ENCODE peak calls at places on chromosomes 1 and 21, in four cellular contexts. O, W, P and A are unnamed samples.
A peak's percentile ranks its signal among the peaks of the same experiment; 100 is the strongest.

GRCh38 chr1:234111458-234112142 is 207.1 kb downstream of the SLC35F3 start:
- DNase-seq in O (peak; percentile 23), P (peak; percentile 76), W (peak; percentile 17), A (peak; percentile 72)

GRCh38 chr1:235984041-235984820 is 80.7 kb downstream of the NID1 start:
- DNase-seq in P (no peak), W (peak; percentile 85), O (no peak), A (no peak)

GRCh38 chr1:162292422-162292849 is 84.2 kb downstream of the SPATA46 start:
- DNase-seq in O (no peak), P (no peak), W (peak; percentile 36), A (no peak)

GRCh38 chr1:162042361-162042760 is 18.7 kb upstream of the OLFML2B start:
- DNase-seq in O (no peak), P (no peak), W (no peak), A (no peak)

GRCh38 chr1:231613419-231614349 is 12.9 kb upstream of the DISC1 start:
- DNase-seq in P (no peak), O (no peak), W (no peak), A (no peak)

GRCh38 chr1:18446751-18447150 is 34.0 kb upstream of the KLHDC7A start:
- DNase-seq in P (no peak), O (no peak), W (no peak), A (no peak)

GRCh38 chr1:62312698-62313097 is 6.5 kb downstream of the KANK4 start:
- DNase-seq in W (no peak), O (no peak), P (no peak), A (no peak)

GRCh38 chr1:41539999-41540398 is 55.5 kb upstream of the EDN2 start:
- DNase-seq in O (peak; percentile 3), P (no peak), W (no peak), A (no peak)

GRCh38 chr1:19682257-19682656 is 17.6 kb downstream of the HTR6 start:
- DNase-seq in P (no peak), W (peak; percentile 79), O (no peak), A (no peak)

GRCh38 chr1:70205076-70205436 is 323 bp downstream of the LRRC40 start:
- DNase-seq in O (no peak), W (no peak), P (no peak), A (no peak)

GRCh38 chr21:17901458-17902092 is 82.4 kb upstream of the C21orf91 start:
- DNase-seq in P (no peak), W (no peak), O (no peak), A (no peak)

GRCh38 chr1:225919906-225920305 is 4.1 kb downstream of the PYCR2 start:
- DNase-seq in O (peak; percentile 70), W (peak; percentile 94), P (no peak), A (no peak)

GRCh38 chr1:101081496-101082282 is 56.1 kb upstream of the DPH5 start:
- DNase-seq in P (no peak), W (no peak), O (no peak), A (no peak)

GRCh38 chr1:150551784-150552691 is 2.8 kb downstream of the ADAMTSL4 start:
- DNase-seq in W (peak; percentile 98), P (no peak), O (peak; percentile 82), A (no peak)

GRCh38 chr1:58590019-58590418 is 13.0 kb upstream of the TACSTD2 start:
- DNase-seq in P (no peak), O (no peak), W (no peak), A (no peak)

GRCh38 chr1:168368131-168368530 is 87.5 kb downstream of the TBX19 start:
- DNase-seq in W (no peak), O (no peak), P (no peak), A (no peak)

GRCh38 chr1:71521655-71522264 is 440.9 kb upstream of the ZRANB2 start:
- DNase-seq in P (peak; percentile 23), O (peak; percentile 11), W (peak; percentile 76), A (peak; percentile 47)

GRCh38 chr1:39501666-39502065 is 10.2 kb downstream of the BMP8A start:
- DNase-seq in O (no peak), W (peak; percentile 72), P (no peak), A (no peak)

GRCh38 chr1:183910780-183911179 is 105.9 kb downstream of the RGL1 start:
- DNase-seq in O (no peak), P (no peak), W (peak; percentile 30), A (no peak)

GRCh38 chr1:91651671-91652071 is 151.0 kb downstream of the CDC7 start:
- DNase-seq in P (peak; percentile 17), O (peak; percentile 63), W (peak; percentile 82), A (no peak)

GRCh38 chr1:178923512-178923911 is 52.6 kb upstream of the ANGPTL1 start:
- DNase-seq in O (no peak), P (no peak), W (no peak), A (no peak)

GRCh38 chr1:186953876-186954275 is 125.1 kb downstream of the PLA2G4A start:
- DNase-seq in P (no peak), O (no peak), W (no peak), A (no peak)

GRCh38 chr1:51693420-51694144 is 76.7 kb downstream of the OSBPL9 start:
- DNase-seq in W (peak; percentile 34), P (no peak), O (no peak), A (no peak)

GRCh38 chr21:15289896-15290841 is 225.4 kb upstream of the NRIP1 start:
- DNase-seq in O (no peak), P (peak; percentile 88), W (no peak), A (peak; percentile 63)

GRCh38 chr1:114758251-114758832 is 558 bp upstream of the CSDE1 start:
- DNase-seq in P (no peak), W (peak; percentile 23), O (no peak), A (no peak)

GRCh38 chr1:47568763-47569162 is 130.9 kb downstream of the FOXD2 start:
- DNase-seq in O (no peak), P (no peak), W (no peak), A (no peak)

GRCh38 chr1:56355422-56355821 is 223.9 kb downstream of the PLPP3 start:
- DNase-seq in O (no peak), P (no peak), W (no peak), A (no peak)

GRCh38 chr1:226109829-226110248 is 47.3 kb downstream of the H3-3A start:
- DNase-seq in P (peak; percentile 83), W (peak; percentile 91), O (peak; percentile 93), A (peak; percentile 83)

GRCh38 chr1:84540759-84541158 is 33.5 kb downstream of the CTBS start:
- DNase-seq in P (no peak), W (no peak), O (no peak), A (no peak)

GRCh38 chr1:155220566-155220965 is 12.1 kb downstream of the MTX1 start:
- DNase-seq in P (no peak), O (no peak), W (no peak), A (no peak)

GRCh38 chr1:51790385-51790784 is 88.1 kb downstream of the NRDC start:
- DNase-seq in O (no peak), W (no peak), P (no peak), A (no peak)

GRCh38 chr1:219329606-219330005 is 155.9 kb downstream of the LYPLAL1 start:
- DNase-seq in P (no peak), W (peak; percentile 45), O (no peak), A (no peak)

GRCh38 chr1:30420519-30421050 is 302.8 kb downstream of the MATN1 start:
- DNase-seq in P (no peak), O (peak; percentile 1), W (no peak), A (no peak)

GRCh38 chr1:17189632-17190525 is 15.0 kb upstream of the PADI1 start:
- DNase-seq in O (no peak), W (peak; percentile 98), P (no peak), A (no peak)

DNA sequence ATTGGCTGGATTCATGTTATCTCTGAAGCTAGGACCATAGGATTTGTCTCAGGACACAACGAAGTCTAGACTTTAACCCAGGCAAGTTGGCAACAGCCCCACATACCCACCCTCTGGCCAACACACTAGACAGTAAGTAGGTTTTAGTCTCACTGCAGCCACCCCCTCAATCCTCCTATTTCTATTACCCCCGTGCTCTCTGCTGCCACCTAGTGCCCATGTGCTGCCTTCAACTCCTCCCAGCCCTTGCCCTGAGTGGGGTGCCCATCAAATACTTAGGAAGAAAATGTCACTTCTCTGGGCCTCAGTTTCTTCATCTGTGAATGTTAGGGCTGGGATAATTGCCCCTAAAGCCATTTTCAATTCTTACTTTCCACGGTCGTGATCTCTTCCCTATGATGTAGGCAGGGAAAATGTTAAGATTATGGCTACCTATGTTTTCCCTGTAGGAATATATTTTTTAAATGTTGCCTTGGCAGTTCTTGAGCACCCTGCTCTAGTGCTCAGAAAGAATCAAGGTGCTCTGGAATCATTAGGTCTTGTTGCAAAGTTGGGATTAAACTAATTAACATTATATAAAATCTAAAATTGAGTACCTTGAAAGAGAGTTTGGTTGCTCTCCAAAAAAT is 213.0 kb downstream of the LMX1A start:
- DNase-seq in O (no peak), W (peak; percentile 4), P (peak; percentile 75), A (peak; percentile 31)
- TF ChIP-seq CTCF in O (peak; percentile 34), W (peak; percentile 68), P (peak; percentile 74), A (peak; percentile 69)

DNA sequence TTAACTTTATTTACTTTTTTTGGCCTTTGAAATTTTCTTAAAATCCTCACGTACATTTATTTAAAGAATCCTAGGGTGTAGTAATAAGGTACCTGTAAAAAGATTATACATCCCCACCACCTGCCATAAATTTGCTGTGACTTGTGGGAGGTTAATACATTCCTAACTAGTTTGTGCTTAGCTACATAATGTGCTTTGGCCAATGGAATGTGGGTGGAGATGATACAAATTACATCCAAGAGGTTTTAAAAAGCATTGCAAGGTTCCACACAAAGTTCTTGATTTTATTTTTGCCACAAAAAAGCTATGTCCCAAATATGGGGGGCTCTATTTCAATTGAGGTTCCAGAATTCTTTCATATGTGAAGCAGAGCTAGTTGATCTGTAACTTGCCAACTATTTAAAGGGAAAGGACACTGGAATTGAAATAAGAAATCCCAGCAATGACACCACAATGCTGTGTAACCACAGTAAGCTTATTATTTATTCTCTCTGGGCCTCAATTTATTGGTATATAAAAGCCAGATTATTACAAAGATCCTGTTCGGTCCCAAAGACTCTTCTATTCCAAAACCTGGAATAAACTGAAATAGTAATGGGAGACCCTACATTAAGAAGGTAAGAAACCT is 15.7 kb downstream of the ASPM start:
- DNase-seq in W (peak; percentile 54), O (no peak), P (no peak), A (no peak)
- TF ChIP-seq CTCF in W (no peak), O (no peak), P (no peak), A (no peak)

DNA sequence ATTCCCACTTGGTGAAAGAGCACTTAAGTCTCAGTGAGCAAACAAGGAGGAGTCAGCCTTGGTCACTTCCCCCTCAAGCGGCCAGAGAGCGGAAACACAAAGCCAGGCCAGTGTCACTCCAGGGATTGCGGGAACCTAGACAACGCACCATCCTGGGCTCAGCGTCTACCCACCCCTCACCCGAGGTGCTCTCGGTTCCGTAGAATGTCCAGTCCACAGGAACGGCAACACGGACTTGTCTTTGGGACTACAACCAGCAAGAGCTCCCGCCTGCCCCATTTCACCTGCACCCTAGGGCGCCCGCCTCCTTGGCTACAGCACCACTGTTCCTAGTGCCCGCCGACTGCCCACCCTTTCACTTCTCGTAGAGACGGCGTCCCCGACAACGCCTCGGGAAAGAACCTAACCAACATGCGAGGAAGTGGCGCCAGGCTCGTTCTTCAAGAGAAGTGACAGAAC is 511 bp downstream of the GDAP2 start:
- DNase-seq in O (peak; percentile 58), P (peak; percentile 61), W (peak; percentile 64), A (peak; percentile 74)
- TF ChIP-seq CTCF in O (peak; percentile 34), P (no peak), W (peak; percentile 19), A (no peak)

GRCh38 chr1:44909949-44910594 is 67.0 kb upstream of the PTCH2 start:
- DNase-seq in P (no peak), O (no peak), W (no peak), A (no peak)

GRCh38 chr1:44908427-44908826 is 65.4 kb upstream of the PTCH2 start:
- DNase-seq in W (no peak), O (no peak), P (no peak), A (no peak)

GRCh38 chr1:44905276-44905675 is 62.2 kb upstream of the PTCH2 start:
- DNase-seq in P (no peak), W (peak; percentile 54), O (no peak), A (no peak)

GRCh38 chr1:44911042-44911441 is 68.0 kb upstream of the PTCH2 start:
- DNase-seq in W (no peak), P (no peak), O (no peak), A (no peak)

GRCh38 chr1:44907909-44908308 is 64.9 kb upstream of the PTCH2 start:
- DNase-seq in O (no peak), P (no peak), W (peak; percentile 21), A (no peak)
- TF ChIP-seq CTCF in O (peak; percentile 29), P (no peak), W (no peak), A (no peak)